ENCODE peak calls at places on chromosomes 2 and 18, in five cellular contexts. L is psoas muscle, Q is AG04450, V is left lung, B is AG10803. G is an unnamed sample.

GRCh38 chr18:50696436-50696835 is 123.4 kb downstream of the MRO start:
- DNase-seq in L (no peak), B (no peak), Q (no peak), V (no peak), G (no peak)

GRCh38 chr18:24837065-24837464 is 376.6 kb downstream of the HRH4 start:
- DNase-seq in L (no peak), B (peak; percentile 92), V (no peak), Q (peak; percentile 34), G (no peak)

GRCh38 chr2:231611273-231612198 is 18.9 kb downstream of the TEX44 start:
- DNase-seq in Q (no peak), L (peak; percentile 51), V (peak; percentile 51), B (peak; percentile 25), G (peak; percentile 53)

GRCh38 chr2:113700186-113700841 is 56.1 kb downstream of the SLC35F5 start:
- DNase-seq in V (no peak), Q (no peak), B (no peak), L (no peak), G (peak; percentile 44)

GRCh38 chr2:237603718-237604362 is 13.3 kb upstream of the RAB17 start:
- DNase-seq in B (no peak), V (no peak), L (no peak), Q (peak; percentile 15), G (peak; percentile 92)

GRCh38 chr2:46829240-46829970 is 86.2 kb downstream of the MCFD2 start:
- DNase-seq in V (no peak), B (no peak), L (no peak), Q (no peak), G (no peak)

GRCh38 chr2:64288321-64288931 is 144.2 kb upstream of the PELI1 start:
- DNase-seq in B (peak; percentile 96), V (no peak), L (no peak), Q (peak; percentile 41), G (peak; percentile 95)

GRCh38 chr2:228681426-228681825 is 499.9 kb upstream of the SPHKAP start:
- DNase-seq in Q (no peak), B (peak; percentile 72), L (no peak), V (no peak), G (peak; percentile 82)

GRCh38 chr2:239061824-239062560 is 214.1 kb downstream of the TWIST2 start:
- DNase-seq in L (no peak), V (peak; percentile 75), Q (no peak), B (no peak), G (no peak)

GRCh38 chr2:38146302-38146916 is 70.5 kb upstream of the CYP1B1 start:
- DNase-seq in L (peak; percentile 47), Q (peak; percentile 84), B (peak; percentile 94), V (peak; percentile 78), G (peak; percentile 91)

GRCh38 chr2:168538534-168538933 is 82.5 kb downstream of the CERS6 start:
- DNase-seq in V (no peak), L (no peak), Q (no peak), B (no peak), G (no peak)

GRCh38 chr18:13611616-13612110 is 114.7 kb downstream of the FAM210A start:
- DNase-seq in L (peak; percentile 44), B (peak; percentile 63), Q (no peak), V (peak; percentile 85), G (peak; percentile 73)

GRCh38 chr2:233342301-233342700 is 12.0 kb upstream of the DGKD start:
- DNase-seq in B (no peak), L (no peak), Q (no peak), V (no peak), G (no peak)

GRCh38 chr2:176140520-176141317 is 10.6 kb upstream of the HOXD4 start:
- DNase-seq in Q (peak; percentile 4), B (peak; percentile 73), V (peak; percentile 89), L (peak; percentile 76), G (peak; percentile 61)

GRCh38 chr2:237674731-237675276 is 47.4 kb downstream of the LRRFIP1 start:
- DNase-seq in Q (no peak), L (peak; percentile 81), B (peak; percentile 78), V (peak; percentile 96), G (peak; percentile 94)

GRCh38 chr2:231673348-231673770 is 35.0 kb upstream of the PTMA start:
- DNase-seq in V (peak; percentile 90), L (no peak), Q (no peak), B (peak; percentile 33), G (no peak)

GRCh38 chr2:132965469-132965868 is 295.5 kb upstream of the LYPD1 start:
- DNase-seq in B (no peak), V (no peak), Q (no peak), L (no peak), G (no peak)

GRCh38 chr2:132971310-132972061 is 301.5 kb upstream of the LYPD1 start:
- DNase-seq in L (no peak), V (no peak), Q (no peak), B (no peak), G (no peak)

GRCh38 chr2:132974477-132975050 is 304.6 kb upstream of the LYPD1 start:
- DNase-seq in V (no peak), Q (peak; percentile 36), B (no peak), L (no peak), G (no peak)

DNA sequence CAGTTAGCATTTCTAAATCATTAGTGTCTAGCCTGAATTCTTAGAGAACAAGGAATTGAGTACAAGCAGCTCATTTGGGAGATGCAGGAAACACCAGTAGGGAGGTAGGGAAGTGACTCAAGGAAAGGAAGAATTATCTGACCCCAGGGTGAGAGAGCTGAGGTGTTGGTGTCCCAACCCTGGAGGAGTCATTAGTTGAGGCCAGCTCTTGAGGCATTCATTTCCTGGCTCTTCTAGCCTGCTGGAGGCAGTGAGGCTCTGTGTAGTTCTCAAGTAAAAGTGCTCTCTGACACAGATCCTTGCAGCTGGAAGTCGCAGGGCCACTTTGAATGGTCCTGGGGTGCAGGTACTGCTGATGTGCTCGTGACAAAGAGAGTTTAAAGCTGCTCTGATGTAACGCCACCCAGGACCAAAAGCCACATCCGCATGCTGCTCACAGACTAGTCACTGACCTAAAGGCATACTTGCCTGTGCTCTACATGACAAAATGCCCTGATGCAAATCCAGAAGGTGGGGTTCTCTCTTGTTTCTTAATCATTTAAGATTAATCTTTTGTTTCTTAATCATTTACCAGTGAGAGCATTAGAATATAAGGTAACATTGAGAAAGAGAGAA is 299.5 kb upstream of the LYPD1 start:
- DNase-seq in L (no peak), V (no peak), B (no peak), Q (no peak), G (no peak)
- H3K4me3 ChIP-seq in L (no peak overlapping the region), V (no peak overlapping the region), B (no peak overlapping the region), Q (no peak overlapping the region), G (no peak overlapping the region)

GRCh38 chr18:68893396-68893795 is 95.5 kb downstream of the CCDC102B start:
- DNase-seq in B (no peak), Q (no peak), L (no peak), V (no peak), G (no peak)

DNA sequence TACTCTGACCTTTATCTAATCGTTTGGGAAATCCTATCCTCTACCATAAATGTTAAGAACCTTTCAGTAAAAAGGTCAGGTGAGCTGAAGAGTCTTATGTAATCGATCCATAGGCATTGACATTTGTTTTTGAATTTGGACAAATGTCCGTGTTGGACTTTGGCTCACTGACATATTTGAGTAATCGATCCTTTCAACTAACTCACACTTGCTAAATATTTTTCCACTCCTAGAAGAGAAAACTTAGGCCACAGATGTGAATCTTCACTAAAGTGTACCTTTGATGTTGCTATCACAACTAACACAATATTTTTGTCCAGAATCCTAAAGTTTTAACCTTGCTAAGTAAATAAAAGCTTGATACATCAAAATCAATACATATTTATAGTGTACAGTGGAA is 89.5 kb downstream of the CCDC102B start:
- DNase-seq in L (no peak), Q (no peak), B (no peak), V (no peak), G (no peak)
- H3K4me3 ChIP-seq in L (no peak overlapping the region), Q (no peak overlapping the region), B (no peak overlapping the region), V (no peak overlapping the region), G (no peak overlapping the region)

GRCh38 chr2:11339508-11340083 is 4.8 kb downstream of the ROCK2 start:
- DNase-seq in Q (no peak), V (no peak), L (no peak), B (no peak), G (no peak)
- H3K4me3 ChIP-seq in Q (no peak overlapping the region), V (no peak overlapping the region), L (peak overlapping the region; percentile 96), B (no peak overlapping the region), G (no peak overlapping the region)

GRCh38 chr18:26403451-26403850 is 144.9 kb downstream of the KCTD1 start:
- DNase-seq in Q (no peak), L (no peak), B (no peak), V (no peak), G (no peak)
- H3K4me3 ChIP-seq in Q (no peak overlapping the region), L (no peak overlapping the region), B (no peak overlapping the region), V (no peak overlapping the region), G (no peak overlapping the region)

GRCh38 chr2:66441651-66442365 is 6.9 kb downstream of the MEIS1 start:
- DNase-seq in Q (no peak), B (peak; percentile 31), L (no peak), V (no peak), G (no peak)
- H3K4me3 ChIP-seq in Q (peak overlapping the region; percentile 91), B (peak overlapping the region; percentile 88), L (no peak overlapping the region), V (peak overlapping the region; percentile 52), G (no peak overlapping the region)

GRCh38 chr18:63936932-63937393 is 12.1 kb upstream of the HMSD start:
- DNase-seq in Q (no peak), B (no peak), V (no peak), L (no peak), G (no peak)

GRCh38 chr18:63940008-63940407 is 9.1 kb upstream of the HMSD start:
- DNase-seq in Q (no peak), B (no peak), L (no peak), V (no peak), G (no peak)

GRCh38 chr18:63930774-63931354 is 18.2 kb upstream of the HMSD start:
- DNase-seq in B (no peak), V (no peak), L (no peak), Q (no peak), G (no peak)

GRCh38 chr18:63936156-63936931 is 12.8 kb upstream of the HMSD start:
- DNase-seq in B (peak; percentile 72), L (peak; percentile 75), V (peak; percentile 98), Q (no peak), G (peak; percentile 68)
- H3K4me3 ChIP-seq in B (peak overlapping the region; percentile 77), L (peak overlapping the region; percentile 58), V (peak overlapping the region; percentile 49), Q (peak overlapping the region; percentile 68), G (peak overlapping the region; percentile 57)

DNA sequence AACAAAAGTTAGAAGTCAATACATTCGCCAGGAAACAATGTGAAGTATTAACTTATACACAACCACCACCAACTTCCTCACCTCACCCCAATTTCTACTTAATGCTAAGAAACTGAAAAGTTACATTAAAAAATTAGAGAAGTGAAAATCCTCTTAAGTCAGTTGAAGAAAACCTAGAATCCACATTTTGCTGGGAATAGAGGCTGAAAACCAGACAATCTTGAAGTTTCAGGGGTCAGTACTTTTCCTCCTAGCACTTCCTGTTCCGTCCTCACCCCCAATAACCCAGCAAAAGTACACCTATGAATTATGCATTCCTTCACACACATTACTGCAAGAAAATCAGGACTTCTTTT is 6.3 kb downstream of the YES1 start:
- DNase-seq in Q (no peak), V (no peak), B (no peak), L (no peak), G (no peak)
- H3K4me3 ChIP-seq in Q (no peak overlapping the region), V (no peak overlapping the region), B (no peak overlapping the region), L (no peak overlapping the region), G (no peak overlapping the region)